ENCODE peak calls at places on chromosomes 13 and 19, in six cellular contexts. L, H, T, I, Y and P are unnamed samples.

GRCh38 chr13:100394005-100394695 is 194.4 kb downstream of the GGACT start:
- DNase-seq in I (peak), Y (no peak), T (peak), H (no peak), L (peak), P (peak)

GRCh38 chr13:103976371-103976770 is 910.2 kb upstream of the SLC10A2 start:
- DNase-seq in T (no peak), Y (no peak), L (no peak), H (no peak), I (no peak), P (no peak)

GRCh38 chr13:113005076-113005865 is 36.3 kb downstream of the MCF2L start:
- DNase-seq in H (no peak), L (no peak), Y (no peak), I (no peak), T (no peak), P (no peak)

GRCh38 chr13:111539791-111540446 is 219.5 kb downstream of the TEX29 start:
- DNase-seq in I (no peak), L (no peak), T (no peak), H (no peak), Y (no peak), P (no peak)

GRCh38 chr13:110254751-110255553 is 52.0 kb downstream of the COL4A1 start:
- DNase-seq in L (no peak), T (no peak), I (no peak), Y (no peak), H (no peak), P (no peak)

GRCh38 chr13:25478186-25478585 is 106.4 kb downstream of the ATP8A2 start:
- DNase-seq in H (no peak), Y (no peak), T (no peak), L (no peak), I (no peak), P (no peak)

GRCh38 chr13:84446972-84447700 is 564.9 kb upstream of the SLITRK1 start:
- DNase-seq in T (no peak), I (no peak), L (no peak), Y (no peak), H (no peak), P (no peak)

GRCh38 chr13:32136716-32137115 is 105.1 kb downstream of the FRY start:
- DNase-seq in T (no peak), Y (no peak), H (no peak), I (no peak), L (no peak), P (no peak)

GRCh38 chr13:40624338-40624737 is 42.1 kb downstream of the FOXO1 start:
- DNase-seq in Y (no peak), I (peak), T (no peak), H (no peak), L (no peak), P (no peak)

GRCh38 chr19:33302974-33303790 is 848 bp upstream of the CEBPA start:
- DNase-seq in Y (no peak), I (peak), L (no peak), T (no peak), H (no peak), P (no peak)

GRCh38 chr19:6819323-6819722 is 46.8 kb downstream of the VAV1 start:
- DNase-seq in H (no peak), L (no peak), I (no peak), T (no peak), Y (no peak), P (no peak)

GRCh38 chr19:35228177-35228930 is at the start of gene FAM187B:
- DNase-seq in I (no peak), L (no peak), T (no peak), Y (no peak), H (no peak), P (no peak)

GRCh38 chr19:43700368-43701015 is 15.4 kb upstream of the IRGC start:
- DNase-seq in Y (no peak), H (no peak), T (no peak), I (no peak), L (no peak), P (no peak)

GRCh38 chr19:39422020-39422419 is 9.6 kb downstream of the PLEKHG2 start:
- DNase-seq in L (no peak), I (no peak), H (no peak), T (no peak), Y (no peak), P (no peak)

GRCh38 chr13:89687066-89687465 is 1660.4 kb upstream of the MIR17HG start:
- DNase-seq in Y (no peak), H (no peak), T (no peak), I (no peak), L (no peak), P (no peak)

GRCh38 chr13:20182231-20182846 is 10.4 kb downstream of the GJB2 start:
- DNase-seq in I (peak), L (peak), H (peak), Y (no peak), T (peak), P (peak)

GRCh38 chr19:43720936-43721335 is 5.1 kb downstream of the IRGC start:
- DNase-seq in T (no peak), Y (no peak), L (no peak), H (no peak), I (no peak), P (no peak)

DNA sequence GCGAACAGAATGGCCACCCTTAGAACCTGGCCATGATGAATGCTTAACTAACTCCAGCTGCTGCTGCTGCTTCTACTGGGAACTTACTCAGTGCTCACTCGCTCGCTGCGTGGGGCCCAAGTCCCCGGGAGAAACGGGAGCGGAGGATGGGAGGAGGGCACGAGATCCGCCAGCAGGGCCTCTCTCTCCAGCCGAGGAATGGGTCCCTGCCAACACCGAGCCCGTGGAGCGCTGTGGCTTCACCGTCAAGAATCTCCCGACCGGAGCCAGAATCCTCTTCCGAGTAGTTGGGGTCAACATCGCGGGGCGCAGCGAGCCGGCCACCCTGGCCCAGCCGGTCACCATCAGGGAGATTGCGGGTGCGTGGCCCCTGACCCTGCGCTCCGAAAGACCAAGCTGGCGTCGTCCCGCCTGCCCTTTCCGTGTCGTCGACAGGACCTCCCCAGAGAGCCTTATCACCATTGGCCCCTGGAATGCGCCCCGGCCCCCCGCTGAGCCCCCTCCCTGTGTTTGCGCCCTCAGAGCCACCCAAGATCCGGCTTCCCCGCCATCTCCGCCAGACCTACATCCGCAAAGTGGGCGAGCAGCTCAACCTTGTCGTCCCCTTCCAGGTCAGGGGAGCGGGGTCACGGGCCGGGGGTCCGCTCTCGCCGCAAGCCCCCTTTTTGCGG is 17.8 kb upstream of the EMC10 start:
- DNase-seq in Y (no peak), L (no peak), H (no peak), T (no peak), I (no peak), P (no peak)
- TF ChIP-seq SIN3A in Y (no peak), L (no peak), H (no peak), T (no peak), I (no peak), P (no peak)

GRCh38 chr13:93730780-93731179 is 504.2 kb downstream of the GPC6 start:
- DNase-seq in L (no peak), Y (no peak), H (no peak), T (no peak), I (no peak), P (no peak)
- TF ChIP-seq SIN3A in L (no peak), Y (no peak), H (no peak), T (no peak), I (no peak), P (no peak)

DNA sequence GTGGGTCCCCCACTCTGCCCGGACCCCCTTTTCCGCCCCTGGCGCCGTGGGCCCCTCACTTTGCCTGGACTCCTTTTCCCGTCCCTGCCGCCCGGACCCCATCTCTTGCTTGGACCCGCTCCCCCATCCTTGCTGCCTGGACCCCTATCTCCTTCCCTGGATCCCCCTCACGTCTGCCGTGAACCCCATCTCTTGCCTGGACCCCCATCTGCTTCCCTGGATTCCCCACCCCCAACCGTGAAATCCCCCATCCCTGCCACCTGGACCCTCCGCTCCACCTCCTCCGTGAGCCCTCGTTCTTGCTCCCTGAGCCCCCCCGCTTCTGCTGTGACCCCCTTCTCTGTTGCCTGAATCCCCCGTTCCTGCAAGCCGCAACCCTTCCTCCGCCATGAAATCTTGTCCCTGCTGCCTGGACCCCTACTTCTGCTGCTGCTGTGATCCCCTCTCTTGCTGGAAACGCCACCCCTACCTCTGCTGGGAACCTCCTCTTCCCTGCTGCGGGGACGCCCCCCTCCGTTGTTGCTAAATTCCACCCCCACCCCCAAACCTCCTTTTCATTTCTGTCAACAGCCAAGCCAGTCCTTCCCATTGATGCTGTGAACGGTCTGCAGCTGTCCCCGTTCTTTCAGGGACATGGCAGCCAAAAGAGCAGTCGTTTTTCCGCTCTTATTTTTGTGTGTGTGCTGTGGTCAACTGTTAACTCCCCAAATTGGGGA is 28.3 kb upstream of the NDUFS7 start:
- DNase-seq in L (no peak), T (no peak), Y (no peak), H (peak), I (peak), P (no peak)
- TF ChIP-seq SIN3A in L (no peak), T (no peak), Y (no peak), H (no peak), I (no peak), P (no peak)

DNA sequence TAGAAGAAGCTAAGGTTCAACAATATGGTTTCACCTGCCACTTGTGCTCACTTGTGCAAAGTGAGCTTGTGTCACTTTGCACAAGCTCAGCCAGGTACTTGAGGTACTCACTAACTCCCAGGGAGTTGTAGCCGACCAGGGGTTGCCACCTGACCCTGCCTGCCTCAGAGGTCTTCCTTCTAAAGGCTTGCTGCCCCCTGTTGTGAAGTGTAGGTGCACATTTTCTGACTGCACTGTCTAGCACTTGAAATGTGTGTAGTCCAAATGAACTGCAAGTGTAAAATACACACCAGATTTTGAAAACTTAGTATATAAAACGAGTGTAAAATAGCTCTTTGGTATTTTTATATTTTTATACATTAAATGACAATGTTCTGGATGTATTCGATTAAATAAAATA is 230.8 kb downstream of the DLEU7 start:
- DNase-seq in I (no peak), H (no peak), Y (no peak), L (no peak), T (no peak), P (no peak)
- TF ChIP-seq SIN3A in I (no peak), H (no peak), Y (no peak), L (no peak), T (no peak), P (no peak)

GRCh38 chr13:48575014-48575413 is 42.1 kb upstream of the RCBTB2 start:
- DNase-seq in I (no peak), L (no peak), H (no peak), Y (no peak), T (no peak), P (no peak)
- TF ChIP-seq SIN3A in I (no peak), L (no peak), H (no peak), Y (no peak), T (no peak), P (no peak)

DNA sequence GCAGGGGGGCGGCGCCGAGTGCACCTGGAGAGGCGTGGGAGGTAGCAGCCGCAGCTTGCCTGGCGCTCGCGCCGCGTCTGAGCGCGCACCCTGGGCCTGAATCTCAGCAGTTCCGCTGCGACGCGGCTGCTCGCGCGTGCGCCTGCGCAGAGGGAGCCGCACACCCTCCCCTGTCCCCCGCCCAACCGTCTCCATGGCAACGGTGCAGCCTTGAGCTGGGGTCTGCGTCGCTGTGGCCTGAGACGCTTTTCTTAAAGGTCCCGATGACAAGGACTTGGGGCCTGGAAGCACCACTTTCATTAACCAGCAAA is at the start of gene PNMA8B:
- DNase-seq in Y (peak), H (peak), T (no peak), I (peak), L (no peak), P (no peak)
- TF ChIP-seq SIN3A in Y (peak), H (no peak), T (no peak), I (no peak), L (no peak), P (no peak)

DNA sequence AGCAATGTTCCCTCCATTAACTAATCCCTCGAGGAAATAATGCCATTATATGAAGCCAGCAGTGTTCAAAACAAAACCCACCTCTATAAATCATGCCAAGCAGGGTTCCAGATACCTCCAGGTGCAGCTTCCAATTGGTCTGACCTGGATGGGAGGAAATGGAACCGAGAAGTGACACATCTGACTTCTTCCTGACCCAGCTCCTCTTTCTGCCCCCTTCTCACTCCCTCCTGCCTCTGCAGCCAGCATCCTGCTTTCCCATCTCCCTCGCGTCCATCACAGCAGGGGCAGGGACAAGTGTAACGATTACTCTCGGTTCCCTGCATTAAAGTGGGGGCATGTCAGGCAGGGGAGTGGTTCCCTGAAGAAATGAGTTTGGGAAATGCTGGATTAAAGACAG is 37.5 kb downstream of the HSPH1 start:
- DNase-seq in T (no peak), I (no peak), Y (no peak), L (no peak), H (no peak), P (no peak)
- TF ChIP-seq SIN3A in T (no peak), I (no peak), Y (no peak), L (no peak), H (no peak), P (no peak)

DNA sequence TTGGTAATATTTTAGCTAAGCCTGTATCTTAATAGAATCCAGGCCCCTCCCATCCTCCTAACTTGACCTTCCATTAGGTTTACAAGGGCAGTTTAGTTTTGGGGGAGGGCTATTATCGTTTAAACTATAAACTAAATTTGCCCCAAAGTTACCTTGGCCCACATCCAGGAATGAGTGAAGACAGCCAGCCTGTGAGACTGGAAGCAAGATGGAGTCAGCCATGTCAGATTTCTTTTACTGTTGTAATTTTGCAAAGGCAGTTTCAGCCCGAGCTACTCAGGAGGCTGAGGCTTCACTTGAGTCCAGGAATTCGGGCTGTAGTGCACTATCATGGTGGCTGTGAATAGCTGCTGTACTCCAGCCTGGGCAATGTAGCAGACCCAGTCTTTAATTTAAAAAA is 18.0 kb upstream of the RCBTB1 start:
- DNase-seq in H (no peak), I (no peak), L (no peak), T (no peak), Y (no peak), P (no peak)
- TF ChIP-seq SIN3A in H (no peak), I (no peak), L (no peak), T (no peak), Y (no peak), P (no peak)

GRCh38 chr19:54309811-54310210 is 3.2 kb downstream of the LILRA5 start:
- DNase-seq in H (no peak), I (no peak), L (no peak), Y (no peak), T (no peak), P (no peak)
- TF ChIP-seq SIN3A in H (no peak), I (no peak), L (no peak), Y (no peak), T (no peak), P (no peak)